ENCODE peak calls at places on chromosomes 5 and 9, in ten cellular contexts. U is AG20443; N is activated T-helper 1 cell treated with Interleukin-2 at 50 U/mL for 16 hours; D is T1000; T is NCI-H2029 treated with DMSO at 0.1 percent for 48 hours; I is glomerular endothelial cell; W is hippocampal formation; X is posterior cingulate gyrus; B is stimulated activated CD4-positive, alpha-beta T cell treated with anti-CD3 and anti-CD28 coated beads, Interleukin-4, amount 100 ng/mL, for 48 hours; A is A172. P is an unnamed sample.

GRCh38 chr9:734831-735511 is 106.5 kb upstream of the DMRT1 start:
- DNase-seq in U (peak), N (no peak), D (peak), T (no peak), I (peak), W (peak), X (peak), B (no peak), A (peak), P (no peak)

GRCh38 chr5:1706021-1706420 is 93.6 kb downstream of the MRPL36 start:
- DNase-seq in U (no peak), N (no peak), D (no peak), T (no peak), I (no peak), W (no peak), X (no peak), B (no peak), A (no peak), P (no peak)

GRCh38 chr5:138905541-138905940 is 30.4 kb upstream of the LRRTM2 start:
- DNase-seq in U (peak), N (no peak), D (no peak), T (no peak), I (no peak), W (no peak), X (no peak), B (no peak), A (peak), P (no peak)

GRCh38 chr9:98871456-98872065 is 64.1 kb downstream of the GALNT12 start:
- DNase-seq in U (no peak), N (no peak), D (no peak), T (no peak), I (no peak), W (no peak), X (no peak), B (no peak), A (no peak), P (no peak)

GRCh38 chr5:73232266-73233041 is 59.5 kb downstream of the TMEM174 start:
- DNase-seq in U (peak), N (no peak), D (no peak), T (no peak), I (no peak), W (no peak), X (no peak), B (no peak), A (peak), P (no peak)

GRCh38 chr5:65482727-65483473 is 1.2 kb upstream of the ADAMTS6 start:
- DNase-seq in U (peak), N (no peak), D (peak), T (peak), I (no peak), W (peak), X (no peak), B (no peak), A (peak), P (no peak)

GRCh38 chr5:100641833-100642232 is 106.7 kb downstream of the FAM174A start:
- DNase-seq in U (no peak), N (no peak), D (no peak), T (no peak), I (no peak), W (no peak), X (no peak), B (no peak), A (no peak), P (no peak)

GRCh38 chr5:151127926-151128325 is 29.7 kb downstream of the ANXA6 start:
- DNase-seq in U (no peak), N (no peak), D (no peak), T (no peak), I (no peak), W (no peak), X (no peak), B (no peak), A (no peak), P (no peak)

GRCh38 chr5:80220268-80220897 is 35.5 kb downstream of the SERINC5 start:
- DNase-seq in U (no peak), N (no peak), D (no peak), T (no peak), I (no peak), W (no peak), X (no peak), B (no peak), A (no peak), P (no peak)

GRCh38 chr9:121656941-121657340 is 5.5 kb downstream of the DAB2IP start:
- DNase-seq in U (no peak), N (no peak), D (no peak), T (no peak), I (no peak), W (no peak), X (no peak), B (no peak), A (no peak), P (no peak)

GRCh38 chr5:103271570-103272289 is 13.2 kb downstream of the MACIR start:
- DNase-seq in U (no peak), N (no peak), D (no peak), T (peak), I (no peak), W (no peak), X (no peak), B (no peak), A (no peak), P (no peak)

GRCh38 chr9:113464672-113465271 is 1.2 kb downstream of the RGS3 start:
- DNase-seq in U (no peak), N (no peak), D (no peak), T (no peak), I (no peak), W (no peak), X (no peak), B (no peak), A (no peak), P (no peak)

GRCh38 chr9:33081128-33081851 is 4.8 kb upstream of the SMU1 start:
- DNase-seq in U (peak), N (peak), D (peak), T (peak), I (peak), W (peak), X (peak), B (peak), A (peak), P (no peak)

GRCh38 chr5:32953694-32954093 is 242.6 kb downstream of the NPR3 start:
- DNase-seq in U (no peak), N (no peak), D (no peak), T (no peak), I (no peak), W (no peak), X (no peak), B (no peak), A (no peak), P (no peak)

GRCh38 chr9:33263936-33264472 is 504 bp downstream of the BAG1 start:
- DNase-seq in U (peak), N (peak), D (no peak), T (peak), I (no peak), W (peak), X (peak), B (peak), A (no peak), P (no peak)

GRCh38 chr5:61330879-61331406 is 1.1 kb upstream of the ZSWIM6 start:
- DNase-seq in U (peak), N (peak), D (peak), T (no peak), I (no peak), W (peak), X (peak), B (peak), A (no peak), P (peak)

P was measured in stimulated activated effector memory CD8-positive, alpha-beta T cell treated with anti-CD3 and anti-CD28 coated beads, Interleukin-12 subunit alpha, Interleukin-12 subunit beta, amount 100 ng/mL, for 72 hours.